ENCODE peak calls at places on chromosomes 1 and 21, in seven cellular contexts. E is brain microvascular endothelial cell; A is activated CD4-positive, alpha-beta T cell treated with anti-CD3 and anti-CD28 coated beads for 4 hours; B is osteocyte; D is GM23338; V is ELR; X is tibial nerve. K is an unnamed sample.

GRCh38 chr1:32919811-32920733 is 18.9 kb upstream of the TMEM54 start:
- DNase-seq in E (no peak), A (no peak), B (no peak), D (no peak), V (peak), X (no peak), K (no peak)

GRCh38 chr1:188355082-188355481 is 1526.3 kb downstream of the PLA2G4A start:
- DNase-seq in E (no peak), A (no peak), B (no peak), D (no peak), V (no peak), X (no peak), K (no peak)

GRCh38 chr1:46478721-46479485 is 10.7 kb upstream of the DMBX1 start:
- DNase-seq in E (no peak), A (no peak), B (no peak), D (no peak), V (no peak), X (no peak), K (no peak)

GRCh38 chr21:36542312-36543101 is 62.6 kb upstream of the CLDN14 start:
- DNase-seq in E (no peak), A (no peak), B (no peak), D (peak), V (peak), X (no peak), K (peak)

GRCh38 chr1:27402349-27402754 is 9.9 kb downstream of the GPR3 start:
- DNase-seq in E (no peak), A (no peak), B (peak), D (peak), V (peak), X (peak), K (peak)

GRCh38 chr1:161930064-161930463 is 93.6 kb downstream of the OLFML2B start:
- DNase-seq in E (no peak), A (no peak), B (no peak), D (no peak), V (no peak), X (no peak), K (no peak)

GRCh38 chr1:1687846-1688245 is 4.7 kb downstream of the SLC35E2B start:
- DNase-seq in E (no peak), A (no peak), B (no peak), D (no peak), V (no peak), X (no peak), K (no peak)

GRCh38 chr1:223835754-223836153 is 10.0 kb downstream of the TP53BP2 start:
- DNase-seq in E (no peak), A (no peak), B (no peak), D (no peak), V (peak), X (no peak), K (no peak)

GRCh38 chr1:215482079-215482478 is 85.0 kb upstream of the KCTD3 start:
- DNase-seq in E (no peak), A (no peak), B (no peak), D (no peak), V (no peak), X (no peak), K (no peak)